ENCODE peak calls at places on chromosome 12, in nine cellular contexts. V, N, Y, M, K, Q, F, I and C are unnamed samples.

GRCh38 chr12:106245767-106246166 is 2.1 kb downstream of the CKAP4 start:
- DNase-seq in V (peak; percentile 60), N (no peak), Y (no peak), M (no peak), K (peak; percentile 83), Q (no peak), F (no peak), I (peak; percentile 69), C (peak; percentile 27)

GRCh38 chr12:57740656-57741412 is 2.3 kb upstream of the AGAP2 start:
- DNase-seq in V (no peak), N (no peak), Y (peak; percentile 76), M (no peak), K (no peak), Q (no peak), F (no peak), I (no peak), C (no peak)

GRCh38 chr12:40152783-40153383 is 47.0 kb upstream of the SLC2A13 start:
- DNase-seq in V (peak; percentile 37), N (no peak), Y (peak; percentile 63), M (peak; percentile 53), K (peak; percentile 44), Q (peak; percentile 22), F (peak; percentile 60), I (peak; percentile 62), C (peak; percentile 72)

GRCh38 chr12:102933168-102933567 is 16.1 kb upstream of the PAH start:
- DNase-seq in V (no peak), N (no peak), Y (no peak), M (no peak), K (no peak), Q (no peak), F (no peak), I (no peak), C (no peak)

GRCh38 chr12:92234533-92234932 is 88.9 kb upstream of the BTG1 start:
- DNase-seq in V (no peak), N (no peak), Y (peak; percentile 27), M (no peak), K (no peak), Q (no peak), F (no peak), I (peak; percentile 17), C (no peak)

GRCh38 chr12:116562090-116562489 is 2.9 kb downstream of the MAP1LC3B2 start:
- DNase-seq in V (no peak), N (no peak), Y (no peak), M (no peak), K (no peak), Q (no peak), F (no peak), I (no peak), C (no peak)

GRCh38 chr12:45532113-45532512 is 197.4 kb upstream of the ARID2 start:
- DNase-seq in V (no peak), N (no peak), Y (no peak), M (no peak), K (no peak), Q (no peak), F (no peak), I (no peak), C (peak; percentile 11)

GRCh38 chr12:43114316-43114715 is 437.7 kb downstream of the ADAMTS20 start:
- DNase-seq in V (no peak), N (no peak), Y (no peak), M (no peak), K (no peak), Q (no peak), F (no peak), I (no peak), C (no peak)

GRCh38 chr12:109888179-109889020 is 8.1 kb upstream of the GLTP start:
- DNase-seq in V (no peak), N (no peak), Y (peak; percentile 42), M (no peak), K (peak; percentile 96), Q (no peak), F (no peak), I (peak; percentile 89), C (no peak)

GRCh38 chr12:121423253-121423652 is 23.3 kb downstream of the RNF34 start:
- DNase-seq in V (no peak), N (no peak), Y (no peak), M (no peak), K (no peak), Q (no peak), F (no peak), I (no peak), C (no peak)

GRCh38 chr12:108734200-108734906 is 3.0 kb upstream of the CORO1C start:
- DNase-seq in V (peak; percentile 89), N (no peak), Y (peak; percentile 22), M (no peak), K (peak; percentile 92), Q (no peak), F (no peak), I (peak; percentile 94), C (peak; percentile 73)

GRCh38 chr12:6899837-6900519 is 4.6 kb upstream of the LRRC23 start:
- DNase-seq in V (no peak), N (no peak), Y (peak; percentile 42), M (peak; percentile 47), K (peak; percentile 47), Q (no peak), F (no peak), I (peak; percentile 79), C (peak; percentile 49)